ENCODE peak calls at places on chromosomes 4 and X, in four cellular contexts. One of them, this sample, is unnamed.

GRCh38 chr4:34181891-34182290 is 2062.4 kb downstream of the ARAP2 start:
- DNase-seq in ecto neural progenitor cell: no peak
- DNase-seq in memory B cell: no peak
- DNase-seq in ELR: peak
- DNase-seq in this sample: no peak

GRCh38 chr4:95129708-95130343 is 372.1 kb downstream of the BMPR1B start:
- DNase-seq in ecto neural progenitor cell: no peak
- DNase-seq in memory B cell: no peak
- DNase-seq in ELR: peak
- DNase-seq in this sample: no peak

GRCh38 chrX:78092296-78092695 is 11.8 kb upstream of the PGK1 start:
- DNase-seq in ecto neural progenitor cell: peak
- DNase-seq in memory B cell: no peak
- DNase-seq in ELR: peak
- DNase-seq in this sample: peak

GRCh38 chr4:80138556-80139538 is 58.5 kb upstream of the PRDM8 start:
- DNase-seq in ecto neural progenitor cell: no peak
- DNase-seq in memory B cell: peak
- DNase-seq in ELR: peak
- DNase-seq in this sample: no peak

GRCh38 chr4:109079731-109080130 is 222.7 kb downstream of the COL25A1 start:
- DNase-seq in ecto neural progenitor cell: no peak
- DNase-seq in memory B cell: no peak
- DNase-seq in ELR: peak
- DNase-seq in this sample: no peak

GRCh38 chrX:10217218-10217617 is 60.4 kb downstream of the CLCN4 start:
- DNase-seq in ecto neural progenitor cell: no peak
- DNase-seq in memory B cell: no peak
- DNase-seq in ELR: no peak
- DNase-seq in this sample: no peak

GRCh38 chr4:41750624-41751324 is 2.2 kb upstream of the PHOX2B start:
- DNase-seq in ecto neural progenitor cell: peak
- DNase-seq in memory B cell: no peak
- DNase-seq in ELR: no peak
- DNase-seq in this sample: no peak

GRCh38 chr4:15651682-15652081 is 3.5 kb downstream of the FBXL5 start:
- DNase-seq in ecto neural progenitor cell: no peak
- DNase-seq in memory B cell: no peak
- DNase-seq in ELR: peak
- DNase-seq in this sample: no peak

GRCh38 chr4:77104405-77105292 is 28.9 kb upstream of the CCNI start:
- DNase-seq in ecto neural progenitor cell: no peak
- DNase-seq in memory B cell: no peak
- DNase-seq in ELR: peak
- DNase-seq in this sample: no peak

GRCh38 chr4:151227731-151228130 is 49.2 kb upstream of the PRSS48 start:
- DNase-seq in ecto neural progenitor cell: no peak
- DNase-seq in memory B cell: no peak
- DNase-seq in ELR: peak
- DNase-seq in this sample: no peak

GRCh38 chrX:23385242-23385641 is 50.6 kb downstream of the PTCHD1 start:
- DNase-seq in ecto neural progenitor cell: no peak
- DNase-seq in memory B cell: no peak
- DNase-seq in ELR: no peak
- DNase-seq in this sample: no peak

GRCh38 chr4:40186665-40187014 is 10.2 kb upstream of the RHOH start:
- DNase-seq in ecto neural progenitor cell: no peak
- DNase-seq in memory B cell: no peak
- DNase-seq in ELR: no peak
- DNase-seq in this sample: no peak

GRCh38 chr4:17680559-17680958 is 66.1 kb downstream of the MED28 start:
- DNase-seq in ecto neural progenitor cell: no peak
- DNase-seq in memory B cell: no peak
- DNase-seq in ELR: no peak
- DNase-seq in this sample: no peak

GRCh38 chr4:77586953-77587383 is 18.7 kb upstream of the CXCL13 start:
- DNase-seq in ecto neural progenitor cell: no peak
- DNase-seq in memory B cell: peak
- DNase-seq in ELR: no peak
- DNase-seq in this sample: peak

GRCh38 chr4:127134490-127134889 is 498.3 kb upstream of the INTU start:
- DNase-seq in ecto neural progenitor cell: no peak
- DNase-seq in memory B cell: no peak
- DNase-seq in ELR: no peak
- DNase-seq in this sample: no peak

GRCh38 chr4:98662619-98663225 is 4.3 kb upstream of the TSPAN5 start:
- DNase-seq in ecto neural progenitor cell: peak
- DNase-seq in memory B cell: peak
- DNase-seq in ELR: no peak
- DNase-seq in this sample: peak

GRCh38 chrX:41718481-41719245 is 5.3 kb upstream of the GPR82 start:
- DNase-seq in ecto neural progenitor cell: peak
- DNase-seq in memory B cell: no peak
- DNase-seq in ELR: no peak
- DNase-seq in this sample: no peak

GRCh38 chr4:7844247-7844991 is 95.2 kb downstream of the AFAP1 start:
- DNase-seq in ecto neural progenitor cell: peak
- DNase-seq in memory B cell: no peak
- DNase-seq in ELR: peak
- DNase-seq in this sample: peak

GRCh38 chr4:158459085-158459820 is 62.4 kb upstream of the RXFP1 start:
- DNase-seq in ecto neural progenitor cell: no peak
- DNase-seq in memory B cell: no peak
- DNase-seq in ELR: peak
- DNase-seq in this sample: no peak

GRCh38 chr4:8144359-8144758 is 14.3 kb downstream of the ABLIM2 start:
- DNase-seq in ecto neural progenitor cell: no peak
- DNase-seq in memory B cell: no peak
- DNase-seq in ELR: no peak
- DNase-seq in this sample: no peak

GRCh38 chrX:29422034-29422433 is 793.3 kb upstream of the MAGEB2 start:
- DNase-seq in ecto neural progenitor cell: no peak
- DNase-seq in memory B cell: no peak
- DNase-seq in ELR: no peak
- DNase-seq in this sample: no peak

GRCh38 chr4:168409089-168409801 is 71.0 kb downstream of the DDX60L start:
- DNase-seq in ecto neural progenitor cell: no peak
- DNase-seq in memory B cell: no peak
- DNase-seq in ELR: peak
- DNase-seq in this sample: no peak

GRCh38 chr4:26410385-26411293 is 79.6 kb downstream of the CCKAR start:
- DNase-seq in ecto neural progenitor cell: no peak
- DNase-seq in memory B cell: peak
- DNase-seq in ELR: peak
- DNase-seq in this sample: peak

GRCh38 chr4:3031357-3032064 is 42.8 kb downstream of the HTT-AS start:
- DNase-seq in ecto neural progenitor cell: no peak
- DNase-seq in memory B cell: no peak
- DNase-seq in ELR: no peak
- DNase-seq in this sample: no peak

GRCh38 chr4:136636155-136636554 is 896.1 kb downstream of the PCDH18 start:
- DNase-seq in ecto neural progenitor cell: no peak
- DNase-seq in memory B cell: no peak
- DNase-seq in ELR: no peak
- DNase-seq in this sample: no peak

GRCh38 chr4:174265917-174266316 is 17.6 kb downstream of the FBXO8 start:
- DNase-seq in ecto neural progenitor cell: no peak
- DNase-seq in memory B cell: no peak
- DNase-seq in ELR: no peak
- DNase-seq in this sample: no peak

GRCh38 chrX:67725471-67725870 is 181.7 kb downstream of the AR start:
- DNase-seq in ecto neural progenitor cell: no peak
- DNase-seq in memory B cell: no peak
- DNase-seq in ELR: peak
- DNase-seq in this sample: no peak

GRCh38 chr4:121307441-121308327 is 73.1 kb downstream of the QRFPR start:
- DNase-seq in ecto neural progenitor cell: no peak
- DNase-seq in memory B cell: no peak
- DNase-seq in ELR: peak
- DNase-seq in this sample: no peak

GRCh38 chrX:150355898-150356297 is 7.2 kb upstream of the MAMLD1 start:
- DNase-seq in ecto neural progenitor cell: no peak
- DNase-seq in memory B cell: no peak
- DNase-seq in ELR: no peak
- DNase-seq in this sample: no peak

GRCh38 chr4:15504041-15504440 is 34.4 kb downstream of the CC2D2A start:
- DNase-seq in ecto neural progenitor cell: no peak
- DNase-seq in memory B cell: no peak
- DNase-seq in ELR: peak
- DNase-seq in this sample: no peak

This sample was measured in stimulated activated naive B cell treated with anti-CD40 and anti-IgM and Interleukin-4, amounts not matched to agents 10 μg/mL and 1 μg/mL and 100 μg/mL, for 72 hours.